ENCODE peak calls at places on chromosomes 1 and 21, in eight cellular contexts. L, K, N, Z, I, X, O and V are unnamed samples.

GRCh38 chr1:111032295-111032897 is 68.7 kb upstream of the LRIF1 start:
- DNase-seq in Z (no peak), X (peak), O (peak), L (peak), N (no peak), I (peak), K (no peak), V (no peak)

GRCh38 chr1:67170751-67171573 is 4.7 kb downstream of the IL23R start:
- DNase-seq in X (no peak), O (no peak), K (no peak), Z (no peak), I (no peak), L (no peak), N (no peak), V (no peak)

GRCh38 chr1:67652800-67653199 is 32.2 kb upstream of the GADD45A start:
- DNase-seq in Z (no peak), I (no peak), X (no peak), N (no peak), O (no peak), L (no peak), K (peak), V (peak)

GRCh38 chr1:219837274-219837993 is 90.9 kb downstream of the SLC30A10 start:
- DNase-seq in L (peak), X (peak), K (peak), Z (no peak), O (no peak), N (no peak), I (peak), V (peak)

GRCh38 chr1:174911626-174912025 is 88.1 kb upstream of the CACYBP start:
- DNase-seq in K (no peak), Z (no peak), O (no peak), N (no peak), X (no peak), I (no peak), L (no peak), V (peak)

GRCh38 chr1:53047737-53048344 is 14.2 kb upstream of the PODN start:
- DNase-seq in Z (no peak), O (no peak), I (peak), K (peak), L (no peak), N (no peak), X (peak), V (peak)

GRCh38 chr1:29690156-29690555 is 453.8 kb downstream of the PTPRU start:
- DNase-seq in L (no peak), X (no peak), I (no peak), K (no peak), Z (peak), N (no peak), O (no peak), V (no peak)

GRCh38 chr1:227948493-227949260 is 945 bp upstream of the WNT9A start:
- DNase-seq in K (no peak), N (peak), O (no peak), L (no peak), I (no peak), X (no peak), Z (peak), V (no peak)

GRCh38 chr1:246583448-246584185 is 17.4 kb downstream of the CNST start:
- DNase-seq in O (peak), X (no peak), I (no peak), Z (no peak), K (no peak), N (no peak), L (peak), V (no peak)

GRCh38 chr21:37803076-37803475 is 113.2 kb downstream of the KCNJ6 start:
- DNase-seq in N (no peak), Z (no peak), I (no peak), X (no peak), L (no peak), K (no peak), O (no peak), V (no peak)

GRCh38 chr21:37800496-37801061 is 115.7 kb downstream of the KCNJ6 start:
- DNase-seq in I (no peak), Z (no peak), K (no peak), L (no peak), O (no peak), X (no peak), N (no peak), V (no peak)

GRCh38 chr21:37797403-37797802 is 118.9 kb downstream of the KCNJ6 start:
- DNase-seq in L (no peak), N (no peak), O (no peak), X (no peak), Z (no peak), I (no peak), K (no peak), V (no peak)

GRCh38 chr21:37799193-37800121 is 116.8 kb downstream of the KCNJ6 start:
- DNase-seq in L (no peak), I (no peak), N (no peak), Z (no peak), O (no peak), X (no peak), K (no peak), V (no peak)

GRCh38 chr21:37800122-37800455 is 116.2 kb downstream of the KCNJ6 start:
- DNase-seq in Z (no peak), X (no peak), L (no peak), I (no peak), O (no peak), N (no peak), K (no peak), V (no peak)
- H3K4me3 ChIP-seq in Z (no peak), X (no peak), L (no peak), I (no peak), O (no peak), N (no peak), K (no peak), V (no peak)

GRCh38 chr1:217425528-217425927 is 205.4 kb downstream of the GPATCH2 start:
- DNase-seq in O (no peak), X (no peak), L (no peak), Z (no peak), N (no peak), K (no peak), I (peak), V (peak)

GRCh38 chr1:217432339-217432738 is 198.6 kb downstream of the GPATCH2 start:
- DNase-seq in L (no peak), I (no peak), Z (no peak), N (no peak), O (no peak), K (no peak), X (no peak), V (no peak)

GRCh38 chr1:217435159-217435558 is 195.7 kb downstream of the GPATCH2 start:
- DNase-seq in Z (no peak), O (no peak), X (no peak), I (no peak), N (no peak), L (no peak), K (no peak), V (no peak)

GRCh38 chr1:217433664-217434063 is 197.2 kb downstream of the GPATCH2 start:
- DNase-seq in X (no peak), Z (no peak), I (no peak), K (no peak), N (no peak), L (no peak), O (no peak), V (no peak)

GRCh38 chr1:217431395-217431794 is 199.5 kb downstream of the GPATCH2 start:
- DNase-seq in I (no peak), Z (no peak), N (no peak), L (no peak), X (peak), O (no peak), K (no peak), V (no peak)
- TF ChIP-seq CTCF in I (no peak), Z (no peak), N (no peak), L (no peak), X (peak), O (no peak), K (no peak), V (peak)

DNA sequence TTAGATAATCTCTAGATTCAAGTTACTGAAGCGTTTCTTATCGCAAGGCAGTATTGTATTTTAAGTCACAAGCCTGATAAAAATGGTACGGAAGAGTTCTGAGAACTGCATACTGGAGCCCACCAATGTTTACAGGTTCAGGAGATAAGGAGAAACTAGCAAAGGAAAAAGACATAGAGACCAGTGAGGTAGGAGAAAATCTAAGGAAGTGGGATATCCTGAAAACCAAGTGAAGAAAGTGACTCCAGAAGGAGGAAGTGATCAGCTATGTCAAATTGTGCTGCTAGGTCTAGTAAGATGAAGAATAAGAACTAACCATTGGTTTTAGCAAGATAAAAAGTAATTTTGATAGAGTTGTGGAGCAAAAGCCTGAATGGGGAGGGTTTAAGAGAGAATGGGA is 31.0 kb upstream of the ACADM start:
- DNase-seq in O (no peak), L (no peak), I (no peak), X (no peak), K (no peak), Z (no peak), N (no peak), V (no peak)
- H3K4me3 ChIP-seq in O (no peak), L (no peak), I (no peak), X (no peak), K (no peak), Z (no peak), N (no peak), V (no peak)

DNA sequence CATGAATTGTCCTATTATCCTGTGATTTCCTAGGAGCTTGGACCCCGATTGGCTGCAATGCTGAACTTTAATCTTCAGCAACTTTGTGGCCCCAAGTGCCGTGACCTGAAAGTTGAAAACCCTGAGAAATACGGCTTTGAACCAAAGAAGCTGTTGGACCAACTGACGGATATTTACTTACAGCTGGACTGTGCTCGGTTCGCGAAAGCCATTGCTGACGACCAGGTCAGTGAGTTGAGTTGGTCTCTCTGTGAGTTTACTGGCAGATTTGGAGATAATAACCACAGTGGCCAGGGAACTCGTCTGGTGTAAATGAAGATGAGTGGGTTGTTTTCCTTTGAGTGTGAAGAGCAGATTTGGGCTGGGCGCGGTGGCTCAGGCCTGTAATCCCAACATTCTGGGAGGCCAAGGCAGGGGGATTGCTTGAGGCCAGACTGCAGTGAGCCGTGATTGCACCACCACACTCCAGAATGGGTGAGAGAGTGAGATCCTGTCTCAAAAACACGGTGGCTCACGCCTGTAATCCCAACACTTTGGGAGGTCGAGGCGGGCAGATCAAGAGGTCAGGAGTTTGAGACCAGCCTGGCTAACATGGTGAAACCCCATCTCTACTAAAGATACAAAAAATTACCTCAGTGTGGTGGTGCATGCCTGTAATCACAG is 39.1 kb upstream of the KIF1B start:
- DNase-seq in L (no peak), I (no peak), O (no peak), X (no peak), Z (no peak), K (no peak), N (no peak), V (no peak)
- TF ChIP-seq CTCF in L (no peak), I (no peak), O (no peak), X (no peak), Z (no peak), K (no peak), N (no peak), V (no peak)

GRCh38 chr1:207002731-207003146 is 29.8 kb downstream of the C1orf116 start:
- DNase-seq in Z (no peak), K (no peak), O (no peak), I (peak), L (no peak), N (no peak), X (no peak), V (no peak)

GRCh38 chr1:206998811-206999210 is 28.6 kb upstream of the FCAMR start:
- DNase-seq in N (no peak), K (no peak), X (no peak), I (no peak), L (no peak), Z (no peak), O (no peak), V (no peak)

GRCh38 chr1:207001492-207002245 is 30.9 kb downstream of the C1orf116 start:
- DNase-seq in K (no peak), L (no peak), Z (no peak), I (no peak), O (no peak), N (no peak), X (no peak), V (no peak)

GRCh38 chr1:207003216-207003615 is 29.3 kb downstream of the C1orf116 start:
- DNase-seq in X (no peak), L (no peak), Z (no peak), I (no peak), K (no peak), O (no peak), N (no peak), V (no peak)

DNA sequence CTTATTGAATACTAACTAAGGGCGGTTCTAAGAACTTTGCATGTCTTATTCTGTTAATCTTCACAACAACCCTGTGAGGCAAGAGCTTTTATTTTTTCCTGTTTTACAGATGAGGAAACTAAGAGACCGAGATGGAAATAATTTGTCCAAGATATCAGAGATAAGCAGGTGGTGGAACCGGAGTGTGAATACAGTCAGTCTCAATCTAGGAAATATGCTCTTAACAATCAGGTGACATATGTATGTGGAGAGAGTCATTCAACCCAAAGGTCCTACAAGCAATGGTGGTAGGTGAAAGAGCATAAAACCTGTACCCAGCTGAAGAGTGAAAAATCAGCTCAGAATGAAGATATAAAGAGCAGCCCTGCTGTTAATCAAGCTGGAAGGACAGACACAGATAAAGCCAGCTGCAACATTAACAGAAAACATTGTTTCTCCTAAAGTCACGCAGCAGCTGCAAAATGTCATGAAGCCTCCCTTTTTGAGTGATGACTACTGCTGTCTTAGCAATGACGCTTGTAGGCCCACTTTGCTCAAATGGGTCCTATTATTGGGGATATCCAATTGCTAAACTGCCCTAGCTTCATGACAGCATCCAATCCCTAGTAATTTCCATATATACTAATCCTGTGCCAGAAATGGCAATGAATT is 30.5 kb upstream of the FCAMR start:
- DNase-seq in N (no peak), L (no peak), Z (no peak), X (no peak), K (no peak), O (no peak), I (no peak), V (no peak)
- H3K4me3 ChIP-seq in N (no peak), L (no peak), Z (no peak), X (no peak), K (no peak), O (no peak), I (no peak), V (no peak)